ENCODE peak calls at places on chromosomes 3 and 15, in five cellular contexts. T, E, O, M and U are unnamed samples. For H3K4me1, the result is how much of the 10 kb centered on the place peaks cover.

GRCh38 chr3:149128856-149129255 is 582 bp upstream of the HPS3 start:
- DNase-seq in M (no peak), E (no peak), T (no peak), O (no peak), U (no peak)

GRCh38 chr15:100308222-100309007 is 33.4 kb downstream of the ADAMTS17 start:
- DNase-seq in E (no peak), O (peak), T (no peak), M (no peak), U (no peak)

GRCh38 chr15:93210995-93211394 is 122.0 kb upstream of the RGMA start:
- DNase-seq in E (no peak), M (no peak), O (no peak), T (no peak), U (no peak)

GRCh38 chr3:185332026-185332735 is 30.8 kb upstream of the MAP3K13 start:
- DNase-seq in M (peak), E (no peak), O (peak), T (no peak), U (peak)

GRCh38 chr15:61128343-61128742 is 100.8 kb downstream of the RORA start:
- DNase-seq in O (no peak), E (no peak), M (no peak), T (no peak), U (no peak)

GRCh38 chr3:20186600-20187004 is 596 bp upstream of the SGO1 start:
- DNase-seq in T (no peak), O (no peak), E (peak), M (no peak), U (no peak)

GRCh38 chr3:186165331-186165730 is 56.4 kb upstream of the ETV5 start:
- DNase-seq in M (no peak), O (no peak), E (no peak), T (no peak), U (no peak)

GRCh38 chr3:139325551-139325950 is 18.3 kb upstream of the MRPS22 start:
- DNase-seq in M (no peak), T (no peak), E (no peak), O (no peak), U (no peak)

GRCh38 chr3:46719735-46720271 is 2.1 kb upstream of the PRSS50 start:
- DNase-seq in T (peak), M (no peak), E (no peak), O (no peak), U (no peak)

GRCh38 chr3:98972155-98972554 is 70.7 kb upstream of the DCBLD2 start:
- DNase-seq in E (no peak), O (peak), T (no peak), M (peak), U (no peak)

DNA sequence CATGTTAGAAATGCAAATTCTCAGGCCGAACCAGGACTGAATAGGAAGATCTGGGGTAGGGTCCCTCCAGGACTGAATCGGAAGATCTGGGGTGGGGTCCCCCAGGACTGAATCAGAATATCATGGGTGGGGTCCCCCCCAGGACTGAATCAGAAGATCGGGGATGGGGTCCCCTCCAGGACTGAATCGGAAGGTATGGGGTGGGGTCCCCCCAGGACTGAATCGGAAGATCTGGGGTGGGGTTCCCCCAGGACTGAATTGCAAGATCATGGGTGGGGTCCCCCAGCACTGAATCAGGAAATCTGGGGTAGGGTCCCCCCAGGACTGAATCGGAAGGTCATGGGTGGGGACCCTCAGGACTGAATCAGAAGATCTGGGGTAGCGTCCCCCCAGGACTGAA is 48.2 kb upstream of the TNK2 start:
- DNase-seq in T (no peak), E (no peak), O (no peak), M (no peak), U (no peak)
- H3K4me1 ChIP-seq in T (under half), E (under half), O (under half), M (under half), U (under half)

GRCh38 chr3:134072881-134073582 is 43.3 kb upstream of the SLCO2A1 start:
- DNase-seq in O (no peak), E (no peak), T (peak), M (no peak), U (no peak)

GRCh38 chr3:134074790-134075567 is 45.3 kb upstream of the SLCO2A1 start:
- DNase-seq in E (no peak), T (no peak), M (no peak), O (no peak), U (no peak)

GRCh38 chr3:134075568-134075825 is 45.8 kb upstream of the SLCO2A1 start:
- DNase-seq in E (no peak), T (no peak), M (no peak), O (no peak), U (no peak)

GRCh38 chr3:134074001-134074789 is 44.5 kb upstream of the SLCO2A1 start:
- DNase-seq in T (no peak), M (no peak), E (no peak), O (no peak), U (no peak)

GRCh38 chr3:134073583-134073945 is 43.8 kb upstream of the SLCO2A1 start:
- DNase-seq in E (no peak), T (no peak), M (no peak), O (no peak), U (no peak)
- H3K4me1 ChIP-seq in E (under half), T (under half), M (under half), O (under half), U (under half)

DNA sequence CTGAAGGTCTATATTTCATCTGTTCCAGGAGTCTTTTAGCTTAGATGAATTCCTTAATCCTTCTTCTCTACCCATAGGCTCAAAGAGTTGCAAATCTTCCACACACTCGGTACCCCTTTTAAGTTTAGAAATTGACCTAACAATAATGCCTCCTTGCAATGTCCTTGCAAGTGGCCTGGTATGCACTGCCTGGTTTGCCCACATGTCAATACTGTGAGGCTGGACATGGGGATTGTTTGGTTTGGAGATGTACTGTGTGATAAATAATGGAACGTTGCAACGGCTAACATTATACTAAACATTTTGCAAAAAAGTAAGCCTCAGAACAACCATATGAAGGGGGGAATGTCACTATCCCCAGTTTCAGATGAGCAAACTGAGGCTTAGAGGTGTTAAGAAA is 22.4 kb upstream of the TPM1 start:
- DNase-seq in E (no peak), M (no peak), O (no peak), T (no peak), U (no peak)
- H3K4me1 ChIP-seq in E (under half), M (half or more), O (under half), T (under half), U (under half)

DNA sequence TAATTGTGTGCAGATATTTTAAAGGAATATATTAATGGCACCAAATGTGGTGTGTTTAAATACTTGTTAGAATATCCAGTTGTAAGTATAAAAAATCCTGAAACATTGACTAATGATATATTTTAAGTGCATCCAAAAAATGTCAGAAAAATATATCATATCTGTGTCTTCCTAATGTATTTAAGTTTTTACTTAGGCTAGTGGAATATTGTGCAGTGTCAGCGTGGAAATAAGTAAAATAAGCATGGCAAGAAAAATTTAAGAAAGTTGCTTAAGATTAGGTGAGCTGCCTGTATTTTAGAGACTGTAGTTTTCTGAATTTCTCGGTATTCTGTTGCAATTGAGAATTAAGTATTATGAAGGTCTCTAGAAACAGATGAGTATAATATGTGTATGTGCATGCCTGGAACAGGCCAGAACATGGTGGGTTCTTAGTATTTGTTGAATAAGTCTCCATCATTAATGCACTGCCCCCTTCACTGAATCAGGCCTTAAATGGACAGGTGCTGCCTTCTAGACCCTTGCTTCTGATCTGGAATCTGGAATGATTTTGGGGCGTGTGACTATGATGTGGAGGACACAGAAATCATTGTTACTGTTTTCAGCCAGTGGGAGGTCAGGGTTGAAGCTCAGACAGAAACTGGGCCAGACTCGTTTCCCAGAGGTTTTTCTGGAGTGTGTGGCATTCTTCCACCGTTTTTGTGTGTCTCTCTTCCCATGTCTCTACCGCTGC is 86.1 kb downstream of the TRAK1 start:
- DNase-seq in T (no peak), O (no peak), E (no peak), M (no peak), U (no peak)
- H3K4me1 ChIP-seq in T (under half), O (under half), E (under half), M (half or more), U (under half)

DNA sequence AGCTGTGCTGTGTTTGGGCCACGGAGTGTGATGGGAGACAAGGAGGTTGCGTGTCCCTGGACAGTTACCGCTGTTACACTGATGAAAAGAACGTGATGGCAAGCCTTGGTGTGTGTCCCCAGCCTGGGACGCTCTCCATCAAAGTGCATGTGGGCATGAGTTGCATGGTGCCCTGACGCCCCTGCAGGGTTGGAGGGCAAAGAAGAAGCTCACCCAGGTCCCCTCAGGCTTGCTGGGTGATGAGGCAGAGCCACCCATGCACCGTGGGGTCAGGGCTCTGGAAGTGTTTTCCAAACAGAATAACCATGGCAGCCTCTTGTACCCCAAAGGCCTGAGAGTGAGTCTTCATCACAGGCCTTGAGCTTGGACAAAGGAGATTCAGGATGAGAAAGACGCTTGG is 189.2 kb downstream of the ATP10A start:
- DNase-seq in T (no peak), E (no peak), O (no peak), M (no peak), U (no peak)
- H3K4me1 ChIP-seq in T (under half), E (under half), O (under half), M (under half), U (under half)

DNA sequence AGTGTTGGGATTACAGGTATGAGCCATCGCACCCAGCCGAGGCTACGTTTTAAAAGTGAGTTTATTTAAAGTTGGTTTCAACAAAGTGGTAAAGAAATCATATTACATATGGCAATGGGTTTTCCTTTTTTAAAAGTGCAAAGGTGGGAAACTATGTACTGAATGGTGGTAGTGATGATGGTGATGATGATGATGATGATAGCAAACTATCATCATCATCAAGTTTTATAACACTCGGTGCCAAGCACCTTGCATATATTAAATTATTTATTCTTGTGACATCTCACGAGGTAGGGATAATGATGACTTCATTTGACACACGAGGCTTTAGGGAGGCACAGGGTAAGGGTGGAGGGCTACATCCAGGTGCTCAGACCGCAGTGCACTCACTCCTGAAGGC is 64.3 kb downstream of the BDH1 start:
- DNase-seq in T (no peak), E (no peak), M (no peak), O (no peak), U (no peak)
- H3K4me1 ChIP-seq in T (under half), E (under half), M (half or more), O (under half), U (under half)

GRCh38 chr15:75698399-75698747 is 14.3 kb downstream of the CSPG4 start:
- DNase-seq in T (no peak), M (no peak), O (no peak), E (no peak), U (no peak)
- H3K4me1 ChIP-seq in T (under half), M (under half), O (under half), E (under half), U (under half)

GRCh38 chr3:23950303-23950702 is 5.2 kb downstream of the NR1D2 start:
- DNase-seq in O (no peak), M (no peak), E (no peak), T (no peak), U (peak)
- H3K4me1 ChIP-seq in O (under half), M (half or more), E (under half), T (under half), U (under half)